ENCODE peak calls at places on chromosomes 16 and 17, in ten cellular contexts. One of them, this sample, is unnamed.

GRCh38 chr17:79875511-79875910 is 36.3 kb upstream of the CBX4 start:
- DNase-seq in lung: no peak
- DNase-seq in spleen: no peak
- DNase-seq in colonic mucosa: no peak
- DNase-seq in esophagus muscularis mucosa: no peak
- DNase-seq in cardiac fibroblast: no peak
- DNase-seq in PC-9: no peak
- DNase-seq in GM10248: no peak
- DNase-seq in sigmoid colon: no peak
- DNase-seq in type B pancreatic cell: no peak
- DNase-seq in this sample: no peak

GRCh38 chr16:70703041-70703834 is 17.4 kb upstream of the MTSS2 start:
- DNase-seq in lung: no peak
- DNase-seq in spleen: no peak
- DNase-seq in colonic mucosa: no peak
- DNase-seq in esophagus muscularis mucosa: no peak
- DNase-seq in cardiac fibroblast: peak
- DNase-seq in PC-9: no peak
- DNase-seq in GM10248: no peak
- DNase-seq in sigmoid colon: peak
- DNase-seq in type B pancreatic cell: no peak
- DNase-seq in this sample: peak

GRCh38 chr17:55384833-55385232 is 36.8 kb downstream of the MMD start:
- DNase-seq in lung: no peak
- DNase-seq in spleen: no peak
- DNase-seq in colonic mucosa: no peak
- DNase-seq in esophagus muscularis mucosa: no peak
- DNase-seq in cardiac fibroblast: no peak
- DNase-seq in PC-9: no peak
- DNase-seq in GM10248: no peak
- DNase-seq in sigmoid colon: no peak
- DNase-seq in type B pancreatic cell: no peak
- DNase-seq in this sample: no peak

GRCh38 chr17:39069114-39069756 is 82.2 kb downstream of the PLXDC1 start:
- DNase-seq in lung: no peak
- DNase-seq in spleen: no peak
- DNase-seq in colonic mucosa: no peak
- DNase-seq in esophagus muscularis mucosa: no peak
- DNase-seq in cardiac fibroblast: peak
- DNase-seq in PC-9: peak
- DNase-seq in GM10248: peak
- DNase-seq in sigmoid colon: no peak
- DNase-seq in type B pancreatic cell: no peak
- DNase-seq in this sample: no peak

GRCh38 chr17:17595755-17596154 is 4.2 kb upstream of the PEMT start:
- DNase-seq in lung: no peak
- DNase-seq in spleen: no peak
- DNase-seq in colonic mucosa: no peak
- DNase-seq in esophagus muscularis mucosa: peak
- DNase-seq in cardiac fibroblast: no peak
- DNase-seq in PC-9: no peak
- DNase-seq in GM10248: no peak
- DNase-seq in sigmoid colon: no peak
- DNase-seq in type B pancreatic cell: no peak
- DNase-seq in this sample: no peak

GRCh38 chr17:51052235-51052634 is 68.4 kb downstream of the SPAG9 start:
- DNase-seq in lung: no peak
- DNase-seq in spleen: no peak
- DNase-seq in colonic mucosa: no peak
- DNase-seq in esophagus muscularis mucosa: no peak
- DNase-seq in cardiac fibroblast: no peak
- DNase-seq in PC-9: no peak
- DNase-seq in GM10248: no peak
- DNase-seq in sigmoid colon: no peak
- DNase-seq in type B pancreatic cell: no peak
- DNase-seq in this sample: no peak

GRCh38 chr17:72974605-72975232 is 117.8 kb downstream of the SLC39A11 start:
- DNase-seq in lung: no peak
- DNase-seq in spleen: no peak
- DNase-seq in colonic mucosa: no peak
- DNase-seq in esophagus muscularis mucosa: no peak
- DNase-seq in cardiac fibroblast: no peak
- DNase-seq in PC-9: peak
- DNase-seq in GM10248: no peak
- DNase-seq in sigmoid colon: no peak
- DNase-seq in type B pancreatic cell: no peak
- DNase-seq in this sample: no peak

GRCh38 chr17:3916013-3916696 is at the start of gene P2RX1:
- DNase-seq in lung: no peak
- DNase-seq in spleen: peak
- DNase-seq in colonic mucosa: peak
- DNase-seq in esophagus muscularis mucosa: no peak
- DNase-seq in cardiac fibroblast: peak
- DNase-seq in PC-9: no peak
- DNase-seq in GM10248: no peak
- DNase-seq in sigmoid colon: no peak
- DNase-seq in type B pancreatic cell: no peak
- DNase-seq in this sample: no peak

GRCh38 chr17:21214015-21214776 is at the start of gene TMEM11:
- DNase-seq in lung: peak
- DNase-seq in spleen: peak
- DNase-seq in colonic mucosa: peak
- DNase-seq in esophagus muscularis mucosa: peak
- DNase-seq in cardiac fibroblast: peak
- DNase-seq in PC-9: peak
- DNase-seq in GM10248: peak
- DNase-seq in sigmoid colon: peak
- DNase-seq in type B pancreatic cell: peak
- DNase-seq in this sample: peak

DNA sequence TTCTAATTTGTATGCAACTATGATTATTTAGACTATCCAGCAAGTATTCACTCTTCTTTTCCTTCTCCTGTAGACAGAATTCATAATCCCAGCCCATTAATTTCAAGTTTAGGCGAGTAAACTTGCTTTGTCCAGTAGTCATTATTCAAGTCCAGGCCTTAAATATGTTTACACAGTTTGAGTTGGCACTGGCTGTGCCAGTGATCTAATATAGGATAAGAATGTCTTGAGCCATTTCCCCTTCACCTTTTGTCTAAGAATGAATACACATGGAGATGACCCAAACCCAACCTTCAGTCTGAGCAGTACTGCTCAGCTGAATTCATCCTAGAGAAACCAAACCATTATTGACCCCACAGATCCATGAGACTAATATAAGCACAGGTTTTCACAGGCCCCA is 930.4 kb upstream of the CDH8 start:
- DNase-seq in lung: no peak
- DNase-seq in spleen: no peak
- DNase-seq in colonic mucosa: no peak
- DNase-seq in esophagus muscularis mucosa: no peak
- DNase-seq in cardiac fibroblast: no peak
- DNase-seq in PC-9: no peak
- DNase-seq in GM10248: no peak
- DNase-seq in sigmoid colon: no peak
- DNase-seq in type B pancreatic cell: no peak
- DNase-seq in this sample: no peak
- TF ChIP-seq CTCF in lung: no peak
- TF ChIP-seq CTCF in spleen: no peak
- TF ChIP-seq CTCF in colonic mucosa: no peak
- TF ChIP-seq CTCF in esophagus muscularis mucosa: no peak
- TF ChIP-seq CTCF in cardiac fibroblast: no peak
- TF ChIP-seq CTCF in PC-9: no peak
- TF ChIP-seq CTCF in GM10248: no peak
- TF ChIP-seq CTCF in sigmoid colon: no peak
- TF ChIP-seq CTCF in type B pancreatic cell: no peak
- TF ChIP-seq CTCF in this sample: no peak

GRCh38 chr17:66313325-66313724 is 10.9 kb downstream of the PRKCA start:
- DNase-seq in lung: no peak
- DNase-seq in spleen: no peak
- DNase-seq in colonic mucosa: no peak
- DNase-seq in esophagus muscularis mucosa: no peak
- DNase-seq in cardiac fibroblast: no peak
- DNase-seq in PC-9: no peak
- DNase-seq in GM10248: no peak
- DNase-seq in sigmoid colon: no peak
- DNase-seq in type B pancreatic cell: no peak
- DNase-seq in this sample: no peak

GRCh38 chr17:66308856-66309255 is 6.4 kb downstream of the PRKCA start:
- DNase-seq in lung: no peak
- DNase-seq in spleen: no peak
- DNase-seq in colonic mucosa: no peak
- DNase-seq in esophagus muscularis mucosa: no peak
- DNase-seq in cardiac fibroblast: no peak
- DNase-seq in PC-9: no peak
- DNase-seq in GM10248: no peak
- DNase-seq in sigmoid colon: no peak
- DNase-seq in type B pancreatic cell: no peak
- DNase-seq in this sample: no peak

GRCh38 chr17:66309793-66310192 is 7.4 kb downstream of the PRKCA start:
- DNase-seq in lung: no peak
- DNase-seq in spleen: no peak
- DNase-seq in colonic mucosa: no peak
- DNase-seq in esophagus muscularis mucosa: no peak
- DNase-seq in cardiac fibroblast: no peak
- DNase-seq in PC-9: no peak
- DNase-seq in GM10248: no peak
- DNase-seq in sigmoid colon: no peak
- DNase-seq in type B pancreatic cell: no peak
- DNase-seq in this sample: no peak

GRCh38 chr17:66312912-66313311 is 10.5 kb downstream of the PRKCA start:
- DNase-seq in lung: no peak
- DNase-seq in spleen: no peak
- DNase-seq in colonic mucosa: no peak
- DNase-seq in esophagus muscularis mucosa: no peak
- DNase-seq in cardiac fibroblast: no peak
- DNase-seq in PC-9: no peak
- DNase-seq in GM10248: no peak
- DNase-seq in sigmoid colon: no peak
- DNase-seq in type B pancreatic cell: no peak
- DNase-seq in this sample: no peak

DNA sequence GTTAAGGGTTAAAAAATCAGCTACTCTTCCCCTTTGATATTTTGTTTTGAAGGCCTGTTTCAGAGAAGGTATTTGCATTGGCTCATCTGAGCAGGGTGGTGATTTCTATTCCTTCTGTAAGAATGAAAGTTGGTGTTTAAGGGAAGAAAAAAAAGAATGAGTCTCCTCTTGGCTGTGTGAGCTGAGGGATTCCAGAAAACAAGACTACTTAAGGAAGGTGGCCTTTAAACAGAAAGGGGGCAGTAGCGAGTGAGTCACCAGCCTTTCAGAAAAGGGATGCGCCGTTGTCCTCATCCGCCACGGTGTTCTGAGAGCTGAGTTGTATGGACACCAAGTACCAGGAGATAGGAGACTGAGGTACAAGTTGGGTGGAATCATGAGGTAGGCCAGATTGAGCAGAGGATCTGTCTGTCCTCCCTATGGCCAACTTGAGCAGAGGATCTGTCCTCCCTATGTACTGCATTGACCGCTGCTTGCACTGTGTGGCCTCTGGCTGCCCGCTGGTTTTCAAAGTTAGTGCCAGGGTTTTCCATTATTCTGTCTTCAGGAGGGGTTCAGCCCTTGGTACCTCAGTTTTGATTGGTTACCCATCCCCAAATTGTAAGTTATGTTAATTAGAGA is 8.2 kb downstream of the PRKCA start:
- DNase-seq in lung: no peak
- DNase-seq in spleen: no peak
- DNase-seq in colonic mucosa: no peak
- DNase-seq in esophagus muscularis mucosa: no peak
- DNase-seq in cardiac fibroblast: no peak
- DNase-seq in PC-9: no peak
- DNase-seq in GM10248: no peak
- DNase-seq in sigmoid colon: no peak
- DNase-seq in type B pancreatic cell: no peak
- DNase-seq in this sample: no peak
- TF ChIP-seq CTCF in lung: no peak
- TF ChIP-seq CTCF in spleen: no peak
- TF ChIP-seq CTCF in colonic mucosa: no peak
- TF ChIP-seq CTCF in esophagus muscularis mucosa: no peak
- TF ChIP-seq CTCF in cardiac fibroblast: no peak
- TF ChIP-seq CTCF in PC-9: no peak
- TF ChIP-seq CTCF in GM10248: no peak
- TF ChIP-seq CTCF in sigmoid colon: no peak
- TF ChIP-seq CTCF in type B pancreatic cell: peak
- TF ChIP-seq CTCF in this sample: no peak

GRCh38 chr16:58506241-58507194 is 6.6 kb downstream of the NDRG4 start:
- DNase-seq in lung: no peak
- DNase-seq in spleen: peak
- DNase-seq in colonic mucosa: no peak
- DNase-seq in esophagus muscularis mucosa: no peak
- DNase-seq in cardiac fibroblast: no peak
- DNase-seq in PC-9: no peak
- DNase-seq in GM10248: peak
- DNase-seq in sigmoid colon: peak
- DNase-seq in type B pancreatic cell: peak
- DNase-seq in this sample: no peak

GRCh38 chr16:58507963-58508670 is 7.2 kb upstream of the SETD6 start:
- DNase-seq in lung: no peak
- DNase-seq in spleen: no peak
- DNase-seq in colonic mucosa: no peak
- DNase-seq in esophagus muscularis mucosa: no peak
- DNase-seq in cardiac fibroblast: no peak
- DNase-seq in PC-9: no peak
- DNase-seq in GM10248: no peak
- DNase-seq in sigmoid colon: peak
- DNase-seq in type B pancreatic cell: no peak
- DNase-seq in this sample: no peak

GRCh38 chr16:58508671-58509251 is 6.6 kb upstream of the SETD6 start:
- DNase-seq in lung: no peak
- DNase-seq in spleen: no peak
- DNase-seq in colonic mucosa: no peak
- DNase-seq in esophagus muscularis mucosa: no peak
- DNase-seq in cardiac fibroblast: no peak
- DNase-seq in PC-9: no peak
- DNase-seq in GM10248: no peak
- DNase-seq in sigmoid colon: peak
- DNase-seq in type B pancreatic cell: no peak
- DNase-seq in this sample: no peak

GRCh38 chr16:58509256-58510096 is 5.8 kb upstream of the SETD6 start:
- DNase-seq in lung: no peak
- DNase-seq in spleen: peak
- DNase-seq in colonic mucosa: no peak
- DNase-seq in esophagus muscularis mucosa: no peak
- DNase-seq in cardiac fibroblast: no peak
- DNase-seq in PC-9: no peak
- DNase-seq in GM10248: no peak
- DNase-seq in sigmoid colon: peak
- DNase-seq in type B pancreatic cell: no peak
- DNase-seq in this sample: no peak

GRCh38 chr16:58507195-58507962 is 7.4 kb downstream of the NDRG4 start:
- DNase-seq in lung: no peak
- DNase-seq in spleen: peak
- DNase-seq in colonic mucosa: no peak
- DNase-seq in esophagus muscularis mucosa: no peak
- DNase-seq in cardiac fibroblast: no peak
- DNase-seq in PC-9: no peak
- DNase-seq in GM10248: no peak
- DNase-seq in sigmoid colon: peak
- DNase-seq in type B pancreatic cell: no peak
- DNase-seq in this sample: no peak
- TF ChIP-seq CTCF in lung: no peak
- TF ChIP-seq CTCF in spleen: no peak
- TF ChIP-seq CTCF in colonic mucosa: no peak
- TF ChIP-seq CTCF in esophagus muscularis mucosa: no peak
- TF ChIP-seq CTCF in cardiac fibroblast: no peak
- TF ChIP-seq CTCF in PC-9: no peak
- TF ChIP-seq CTCF in GM10248: no peak
- TF ChIP-seq CTCF in sigmoid colon: no peak
- TF ChIP-seq CTCF in type B pancreatic cell: no peak
- TF ChIP-seq CTCF in this sample: no peak

GRCh38 chr17:76137351-76138233 is 3.5 kb downstream of the FOXJ1 start:
- DNase-seq in lung: no peak
- DNase-seq in spleen: peak
- DNase-seq in colonic mucosa: no peak
- DNase-seq in esophagus muscularis mucosa: no peak
- DNase-seq in cardiac fibroblast: no peak
- DNase-seq in PC-9: no peak
- DNase-seq in GM10248: no peak
- DNase-seq in sigmoid colon: no peak
- DNase-seq in type B pancreatic cell: no peak
- DNase-seq in this sample: no peak
- TF ChIP-seq CTCF in lung: no peak
- TF ChIP-seq CTCF in spleen: no peak
- TF ChIP-seq CTCF in colonic mucosa: no peak
- TF ChIP-seq CTCF in esophagus muscularis mucosa: no peak
- TF ChIP-seq CTCF in cardiac fibroblast: no peak
- TF ChIP-seq CTCF in PC-9: no peak
- TF ChIP-seq CTCF in GM10248: no peak
- TF ChIP-seq CTCF in sigmoid colon: no peak
- TF ChIP-seq CTCF in type B pancreatic cell: no peak
- TF ChIP-seq CTCF in this sample: no peak

This sample was measured in nephron progenitor cell.